ENCODE peak calls at places on chromosome 13, in seven cellular contexts. Q is breast epithelium, I is HepG2, V is suprapubic skin, H is SK-N-MC, D is GM23338, J is K562. Z is an unnamed sample.

GRCh38 chr13:106468948-106469590 is 66.4 kb downstream of the EFNB2 start:
- DNase-seq in Q (no peak), I (no peak), V (no peak), H (no peak), D (no peak), J (no peak), Z (no peak)

GRCh38 chr13:109481046-109481445 is 305.3 kb downstream of the IRS2 start:
- DNase-seq in Q (no peak), I (no peak), V (no peak), H (no peak), D (no peak), J (no peak), Z (no peak)

GRCh38 chr13:87057807-87058520 is 613.2 kb upstream of the SLITRK5 start:
- DNase-seq in Q (no peak), I (no peak), V (no peak), H (no peak), D (no peak), J (no peak), Z (no peak)

GRCh38 chr13:110524484-110525254 is 36.9 kb downstream of the RAB20 start:
- DNase-seq in Q (no peak), I (no peak), V (no peak), H (no peak), D (no peak), J (no peak), Z (peak; percentile 38)

GRCh38 chr13:98451676-98452105 is 125.2 kb downstream of the STK24 start:
- DNase-seq in Q (no peak), I (no peak), V (no peak), H (no peak), D (no peak), J (no peak), Z (no peak)

GRCh38 chr13:96994030-96994848 is at the start of gene OXGR1:
- DNase-seq in Q (no peak), I (no peak), V (peak; percentile 78), H (no peak), D (peak; percentile 46), J (peak; percentile 5), Z (no peak)

GRCh38 chr13:70630247-70630646 is 522.0 kb upstream of the KLHL1 start:
- DNase-seq in Q (no peak), I (no peak), V (no peak), H (no peak), D (peak; percentile 84), J (no peak), Z (no peak)

GRCh38 chr13:50646070-50646469 is 197.4 kb downstream of the DLEU7 start:
- DNase-seq in Q (no peak), I (no peak), V (no peak), H (no peak), D (no peak), J (no peak), Z (no peak)

GRCh38 chr13:51778407-51778806 is 25.6 kb downstream of the DHRS12 start:
- DNase-seq in Q (no peak), I (no peak), V (no peak), H (no peak), D (no peak), J (no peak), Z (no peak)

GRCh38 chr13:74026753-74027152 is 107.5 kb downstream of the KLF12 start:
- DNase-seq in Q (no peak), I (no peak), V (no peak), H (no peak), D (peak; percentile 85), J (no peak), Z (no peak)

GRCh38 chr13:43240278-43240677 is 216.9 kb downstream of the DNAJC15 start:
- DNase-seq in Q (no peak), I (no peak), V (no peak), H (no peak), D (no peak), J (no peak), Z (no peak)

GRCh38 chr13:29892149-29892548 is 41.7 kb upstream of the UBL3 start:
- DNase-seq in Q (no peak), I (no peak), V (no peak), H (no peak), D (peak; percentile 33), J (no peak), Z (no peak)

GRCh38 chr13:95926231-95926630 is 127.0 kb downstream of the UGGT2 start:
- DNase-seq in Q (no peak), I (no peak), V (no peak), H (no peak), D (no peak), J (no peak), Z (no peak)

GRCh38 chr13:73772449-73773186 is 361.6 kb downstream of the KLF12 start:
- DNase-seq in Q (no peak), I (no peak), V (no peak), H (no peak), D (no peak), J (no peak), Z (no peak)

GRCh38 chr13:25864116-25864515 is 187.7 kb downstream of the SHISA2 start:
- DNase-seq in Q (no peak), I (no peak), V (no peak), H (no peak), D (no peak), J (no peak), Z (no peak)

GRCh38 chr13:52924241-52925148 is 76.1 kb upstream of the PCDH8 start:
- DNase-seq in Q (no peak), I (peak; percentile 3), V (no peak), H (no peak), D (no peak), J (no peak), Z (no peak)
- TF ChIP-seq POLR2AphosphoS5 in Q (no peak), I (no peak), V (no peak), H (no peak), D (no peak), J (no peak), Z (no peak)

GRCh38 chr13:22262328-22262920 is 591.6 kb downstream of the FGF9 start:
- DNase-seq in Q (no peak), I (no peak), V (no peak), H (no peak), D (no peak), J (no peak), Z (no peak)

GRCh38 chr13:22270881-22271280 is 600.0 kb downstream of the FGF9 start:
- DNase-seq in Q (no peak), I (no peak), V (no peak), H (no peak), D (no peak), J (no peak), Z (no peak)

GRCh38 chr13:22265563-22265962 is 594.7 kb downstream of the FGF9 start:
- DNase-seq in Q (no peak), I (no peak), V (no peak), H (no peak), D (no peak), J (no peak), Z (no peak)
- TF ChIP-seq POLR2AphosphoS5 in Q (no peak), I (no peak), V (no peak), H (no peak), D (no peak), J (no peak), Z (no peak)

GRCh38 chr13:24348797-24349515 is 39.6 kb downstream of the C1QTNF9 start:
- DNase-seq in Q (no peak), I (no peak), V (no peak), H (no peak), D (no peak), J (no peak), Z (no peak)
- TF ChIP-seq POLR2AphosphoS5 in Q (no peak), I (no peak), V (no peak), H (no peak), D (no peak), J (no peak), Z (no peak)

GRCh38 chr13:72194531-72194930 is 327.5 kb upstream of the DACH1 start:
- DNase-seq in Q (peak; percentile 54), I (no peak), V (no peak), H (no peak), D (no peak), J (no peak), Z (no peak)
- TF ChIP-seq POLR2AphosphoS5 in Q (no peak), I (no peak), V (no peak), H (no peak), D (no peak), J (no peak), Z (no peak)

DNA sequence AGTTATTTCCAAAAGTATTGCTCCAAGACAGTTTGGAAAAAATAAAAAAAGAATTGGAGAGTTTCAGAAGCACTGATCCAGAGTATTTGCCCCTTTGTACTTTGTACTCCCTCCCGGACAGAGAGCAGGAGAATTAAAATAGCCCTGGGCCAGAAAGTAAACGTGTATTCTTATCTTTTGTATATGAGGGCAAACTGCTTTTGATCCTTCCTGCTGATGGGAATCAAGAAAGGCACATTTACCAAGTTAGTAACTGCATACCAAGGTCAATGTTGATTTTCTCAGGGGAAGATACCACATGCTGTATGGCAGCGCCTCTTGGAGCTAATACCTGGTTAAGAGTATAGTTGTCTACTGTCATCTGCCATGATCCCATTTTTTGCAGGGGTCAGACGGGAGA is 10.9 kb upstream of the RB1 start:
- DNase-seq in Q (no peak), I (peak; percentile 57), V (no peak), H (no peak), D (no peak), J (no peak), Z (no peak)
- TF ChIP-seq POLR2AphosphoS5 in Q (no peak), I (no peak), V (no peak), H (no peak), D (no peak), J (no peak), Z (no peak)

DNA sequence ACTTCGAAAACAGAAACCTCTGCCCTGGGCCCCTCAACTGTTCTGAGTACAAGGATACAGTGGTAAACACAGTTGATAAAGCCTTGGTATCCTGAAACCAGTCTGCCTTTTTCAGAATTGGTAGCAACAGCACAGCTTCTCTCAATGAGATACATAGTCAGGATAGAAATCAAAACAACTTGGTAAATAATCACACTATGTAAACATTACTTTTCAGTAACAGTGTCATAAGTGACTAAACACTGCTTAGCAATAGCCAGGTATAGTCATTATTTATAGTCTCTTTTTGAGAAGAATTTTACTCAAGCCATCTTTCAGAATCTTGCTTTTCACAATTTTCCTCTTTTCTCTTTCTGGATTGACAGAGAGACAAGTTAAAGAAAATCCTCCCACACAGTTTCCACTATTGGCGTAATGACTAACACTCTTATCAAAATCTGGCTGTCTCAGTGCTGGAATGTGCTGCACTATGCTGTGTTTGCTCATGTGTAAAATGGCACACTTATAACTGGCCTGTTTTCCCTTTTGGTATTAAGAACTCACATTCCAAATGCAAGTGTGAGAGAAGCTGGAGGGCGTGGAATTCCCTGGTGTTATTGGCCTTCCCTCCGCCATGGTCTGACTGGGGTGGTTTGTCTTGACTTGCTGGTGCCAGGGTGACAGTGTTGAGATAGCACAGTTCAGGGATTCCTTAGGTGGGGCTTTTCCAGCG is 368.8 kb downstream of the TDRD3 start:
- DNase-seq in Q (no peak), I (peak; percentile 5), V (no peak), H (no peak), D (no peak), J (no peak), Z (no peak)
- TF ChIP-seq POLR2AphosphoS5 in Q (no peak), I (no peak), V (no peak), H (no peak), D (no peak), J (no peak), Z (no peak)

DNA sequence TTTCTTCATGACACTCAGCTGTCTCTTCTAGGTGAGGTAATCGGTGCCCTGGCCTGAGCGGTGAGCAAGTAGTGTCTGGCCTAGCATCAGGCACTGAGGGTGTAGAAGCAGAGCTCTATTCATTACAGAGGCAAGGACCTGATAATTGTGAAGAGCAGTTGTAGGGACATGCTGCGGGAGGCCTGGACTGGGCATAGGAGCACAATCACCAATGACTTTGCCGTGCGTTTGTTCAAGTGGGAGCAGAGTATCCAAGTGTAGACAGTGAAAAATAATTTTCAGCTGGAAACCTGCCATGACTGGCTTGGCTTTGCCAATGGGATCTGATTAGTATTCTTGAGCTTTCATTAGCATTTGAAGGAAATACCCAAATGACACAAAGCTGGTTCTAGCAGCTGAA is 32.1 kb upstream of the DCLK1 start:
- DNase-seq in Q (no peak), I (no peak), V (no peak), H (no peak), D (no peak), J (no peak), Z (no peak)
- TF ChIP-seq POLR2AphosphoS5 in Q (no peak), I (no peak), V (no peak), H (no peak), D (no peak), J (no peak), Z (no peak)

Z was measured in HL-60.